ENCODE peak calls at places on chromosome 15, in four cellular contexts. One of them, this sample, is unnamed.

GRCh38 chr15:29677871-29678431 is 144.3 kb downstream of the TJP1 start:
- ATAC-seq in activated naive CD8-positive, alpha-beta T cell treated with anti-CD3 and anti-CD28 coated beads, Interleukin-2, amount 10 ng/mL, durations not matched to agents 7 days and 5 days: no peak
- ATAC-seq in activated T-cell treated with anti-CD3 and anti-CD28 coated beads, Interleukin-2, amount 50 U/mL, for 72 hours: no peak
- ATAC-seq in left cardiac atrium: no peak
- ATAC-seq in this sample: no peak

GRCh38 chr15:99507016-99507731 is 58.6 kb upstream of the MEF2A start:
- ATAC-seq in activated naive CD8-positive, alpha-beta T cell treated with anti-CD3 and anti-CD28 coated beads, Interleukin-2, amount 10 ng/mL, durations not matched to agents 7 days and 5 days: no peak
- ATAC-seq in activated T-cell treated with anti-CD3 and anti-CD28 coated beads, Interleukin-2, amount 50 U/mL, for 72 hours: no peak
- ATAC-seq in left cardiac atrium: peak
- ATAC-seq in this sample: peak

GRCh38 chr15:78415284-78415683 is 22.7 kb upstream of the IREB2 start:
- ATAC-seq in activated naive CD8-positive, alpha-beta T cell treated with anti-CD3 and anti-CD28 coated beads, Interleukin-2, amount 10 ng/mL, durations not matched to agents 7 days and 5 days: no peak
- ATAC-seq in activated T-cell treated with anti-CD3 and anti-CD28 coated beads, Interleukin-2, amount 50 U/mL, for 72 hours: no peak
- ATAC-seq in left cardiac atrium: no peak
- ATAC-seq in this sample: no peak

GRCh38 chr15:45150481-45150880 is 20.7 kb downstream of the DUOX1 start:
- ATAC-seq in activated naive CD8-positive, alpha-beta T cell treated with anti-CD3 and anti-CD28 coated beads, Interleukin-2, amount 10 ng/mL, durations not matched to agents 7 days and 5 days: no peak
- ATAC-seq in activated T-cell treated with anti-CD3 and anti-CD28 coated beads, Interleukin-2, amount 50 U/mL, for 72 hours: no peak
- ATAC-seq in left cardiac atrium: no peak
- ATAC-seq in this sample: no peak

GRCh38 chr15:93001881-93002280 is 87.1 kb downstream of the RGMA start:
- ATAC-seq in activated naive CD8-positive, alpha-beta T cell treated with anti-CD3 and anti-CD28 coated beads, Interleukin-2, amount 10 ng/mL, durations not matched to agents 7 days and 5 days: no peak
- ATAC-seq in activated T-cell treated with anti-CD3 and anti-CD28 coated beads, Interleukin-2, amount 50 U/mL, for 72 hours: no peak
- ATAC-seq in left cardiac atrium: no peak
- ATAC-seq in this sample: no peak

GRCh38 chr15:60859996-60860494 is 369.1 kb downstream of the RORA start:
- ATAC-seq in activated naive CD8-positive, alpha-beta T cell treated with anti-CD3 and anti-CD28 coated beads, Interleukin-2, amount 10 ng/mL, durations not matched to agents 7 days and 5 days: no peak
- ATAC-seq in activated T-cell treated with anti-CD3 and anti-CD28 coated beads, Interleukin-2, amount 50 U/mL, for 72 hours: peak
- ATAC-seq in left cardiac atrium: no peak
- ATAC-seq in this sample: no peak

GRCh38 chr15:78167227-78167888 is 18.2 kb downstream of the IDH3A start:
- ATAC-seq in activated naive CD8-positive, alpha-beta T cell treated with anti-CD3 and anti-CD28 coated beads, Interleukin-2, amount 10 ng/mL, durations not matched to agents 7 days and 5 days: peak
- ATAC-seq in activated T-cell treated with anti-CD3 and anti-CD28 coated beads, Interleukin-2, amount 50 U/mL, for 72 hours: peak
- ATAC-seq in left cardiac atrium: no peak
- ATAC-seq in this sample: no peak

GRCh38 chr15:48537277-48538113 is 108.0 kb downstream of the FBN1 start:
- ATAC-seq in activated naive CD8-positive, alpha-beta T cell treated with anti-CD3 and anti-CD28 coated beads, Interleukin-2, amount 10 ng/mL, durations not matched to agents 7 days and 5 days: no peak
- ATAC-seq in activated T-cell treated with anti-CD3 and anti-CD28 coated beads, Interleukin-2, amount 50 U/mL, for 72 hours: no peak
- ATAC-seq in left cardiac atrium: peak
- ATAC-seq in this sample: peak

GRCh38 chr15:76327191-76328105 is 9.1 kb upstream of the ISL2 start:
- ATAC-seq in activated naive CD8-positive, alpha-beta T cell treated with anti-CD3 and anti-CD28 coated beads, Interleukin-2, amount 10 ng/mL, durations not matched to agents 7 days and 5 days: no peak
- ATAC-seq in activated T-cell treated with anti-CD3 and anti-CD28 coated beads, Interleukin-2, amount 50 U/mL, for 72 hours: no peak
- ATAC-seq in left cardiac atrium: no peak
- ATAC-seq in this sample: no peak

GRCh38 chr15:22956980-22957264 is 23.2 kb downstream of the CYFIP1 start:
- ATAC-seq in activated naive CD8-positive, alpha-beta T cell treated with anti-CD3 and anti-CD28 coated beads, Interleukin-2, amount 10 ng/mL, durations not matched to agents 7 days and 5 days: no peak
- ATAC-seq in activated T-cell treated with anti-CD3 and anti-CD28 coated beads, Interleukin-2, amount 50 U/mL, for 72 hours: no peak
- ATAC-seq in left cardiac atrium: no peak
- ATAC-seq in this sample: peak

GRCh38 chr15:63912061-63912615 is 78.4 kb upstream of the HERC1 start:
- ATAC-seq in activated naive CD8-positive, alpha-beta T cell treated with anti-CD3 and anti-CD28 coated beads, Interleukin-2, amount 10 ng/mL, durations not matched to agents 7 days and 5 days: no peak
- ATAC-seq in activated T-cell treated with anti-CD3 and anti-CD28 coated beads, Interleukin-2, amount 50 U/mL, for 72 hours: no peak
- ATAC-seq in left cardiac atrium: no peak
- ATAC-seq in this sample: no peak

GRCh38 chr15:66997212-66997611 is 68.2 kb upstream of the SMAD3 start:
- ATAC-seq in activated naive CD8-positive, alpha-beta T cell treated with anti-CD3 and anti-CD28 coated beads, Interleukin-2, amount 10 ng/mL, durations not matched to agents 7 days and 5 days: no peak
- ATAC-seq in activated T-cell treated with anti-CD3 and anti-CD28 coated beads, Interleukin-2, amount 50 U/mL, for 72 hours: no peak
- ATAC-seq in left cardiac atrium: no peak
- ATAC-seq in this sample: no peak

GRCh38 chr15:69424001-69424400 is 9.9 kb downstream of the KIF23 start:
- ATAC-seq in activated naive CD8-positive, alpha-beta T cell treated with anti-CD3 and anti-CD28 coated beads, Interleukin-2, amount 10 ng/mL, durations not matched to agents 7 days and 5 days: no peak
- ATAC-seq in activated T-cell treated with anti-CD3 and anti-CD28 coated beads, Interleukin-2, amount 50 U/mL, for 72 hours: no peak
- ATAC-seq in left cardiac atrium: no peak
- ATAC-seq in this sample: no peak

GRCh38 chr15:90364251-90364650 is 12.2 kb downstream of the ZNF774 start:
- ATAC-seq in activated naive CD8-positive, alpha-beta T cell treated with anti-CD3 and anti-CD28 coated beads, Interleukin-2, amount 10 ng/mL, durations not matched to agents 7 days and 5 days: no peak
- ATAC-seq in activated T-cell treated with anti-CD3 and anti-CD28 coated beads, Interleukin-2, amount 50 U/mL, for 72 hours: no peak
- ATAC-seq in left cardiac atrium: no peak
- ATAC-seq in this sample: no peak

GRCh38 chr15:92914768-92915221 is 14.7 kb downstream of the CHD2 start:
- ATAC-seq in activated naive CD8-positive, alpha-beta T cell treated with anti-CD3 and anti-CD28 coated beads, Interleukin-2, amount 10 ng/mL, durations not matched to agents 7 days and 5 days: peak
- ATAC-seq in activated T-cell treated with anti-CD3 and anti-CD28 coated beads, Interleukin-2, amount 50 U/mL, for 72 hours: peak
- ATAC-seq in left cardiac atrium: no peak
- ATAC-seq in this sample: no peak

GRCh38 chr15:26889298-26889898 is 22.5 kb downstream of the GABRA5 start:
- ATAC-seq in activated naive CD8-positive, alpha-beta T cell treated with anti-CD3 and anti-CD28 coated beads, Interleukin-2, amount 10 ng/mL, durations not matched to agents 7 days and 5 days: no peak
- ATAC-seq in activated T-cell treated with anti-CD3 and anti-CD28 coated beads, Interleukin-2, amount 50 U/mL, for 72 hours: no peak
- ATAC-seq in left cardiac atrium: no peak
- ATAC-seq in this sample: no peak

GRCh38 chr15:57057134-57057930 is 138.9 kb downstream of the TCF12 start:
- ATAC-seq in activated naive CD8-positive, alpha-beta T cell treated with anti-CD3 and anti-CD28 coated beads, Interleukin-2, amount 10 ng/mL, durations not matched to agents 7 days and 5 days: no peak
- ATAC-seq in activated T-cell treated with anti-CD3 and anti-CD28 coated beads, Interleukin-2, amount 50 U/mL, for 72 hours: no peak
- ATAC-seq in left cardiac atrium: no peak
- ATAC-seq in this sample: no peak

GRCh38 chr15:47184405-47185221 is 532.7 kb upstream of the SEMA6D start:
- ATAC-seq in activated naive CD8-positive, alpha-beta T cell treated with anti-CD3 and anti-CD28 coated beads, Interleukin-2, amount 10 ng/mL, durations not matched to agents 7 days and 5 days: no peak
- ATAC-seq in activated T-cell treated with anti-CD3 and anti-CD28 coated beads, Interleukin-2, amount 50 U/mL, for 72 hours: peak
- ATAC-seq in left cardiac atrium: peak
- ATAC-seq in this sample: peak

GRCh38 chr15:42547926-42548257 is 701 bp downstream of the LRRC57 start:
- ATAC-seq in activated naive CD8-positive, alpha-beta T cell treated with anti-CD3 and anti-CD28 coated beads, Interleukin-2, amount 10 ng/mL, durations not matched to agents 7 days and 5 days: no peak
- ATAC-seq in activated T-cell treated with anti-CD3 and anti-CD28 coated beads, Interleukin-2, amount 50 U/mL, for 72 hours: no peak
- ATAC-seq in left cardiac atrium: peak
- ATAC-seq in this sample: peak

GRCh38 chr15:55007561-55007960 is 189.2 kb downstream of the RSL24D1 start:
- ATAC-seq in activated naive CD8-positive, alpha-beta T cell treated with anti-CD3 and anti-CD28 coated beads, Interleukin-2, amount 10 ng/mL, durations not matched to agents 7 days and 5 days: no peak
- ATAC-seq in activated T-cell treated with anti-CD3 and anti-CD28 coated beads, Interleukin-2, amount 50 U/mL, for 72 hours: no peak
- ATAC-seq in left cardiac atrium: no peak
- ATAC-seq in this sample: peak

GRCh38 chr15:63288342-63288741 is 10.9 kb downstream of the APH1B start:
- ATAC-seq in activated naive CD8-positive, alpha-beta T cell treated with anti-CD3 and anti-CD28 coated beads, Interleukin-2, amount 10 ng/mL, durations not matched to agents 7 days and 5 days: no peak
- ATAC-seq in activated T-cell treated with anti-CD3 and anti-CD28 coated beads, Interleukin-2, amount 50 U/mL, for 72 hours: no peak
- ATAC-seq in left cardiac atrium: no peak
- ATAC-seq in this sample: no peak

GRCh38 chr15:80856809-80857377 is 77.7 kb downstream of the CEMIP start:
- ATAC-seq in activated naive CD8-positive, alpha-beta T cell treated with anti-CD3 and anti-CD28 coated beads, Interleukin-2, amount 10 ng/mL, durations not matched to agents 7 days and 5 days: peak
- ATAC-seq in activated T-cell treated with anti-CD3 and anti-CD28 coated beads, Interleukin-2, amount 50 U/mL, for 72 hours: no peak
- ATAC-seq in left cardiac atrium: peak
- ATAC-seq in this sample: peak

GRCh38 chr15:100771745-100772144 is 107.9 kb upstream of the ALDH1A3 start:
- ATAC-seq in activated naive CD8-positive, alpha-beta T cell treated with anti-CD3 and anti-CD28 coated beads, Interleukin-2, amount 10 ng/mL, durations not matched to agents 7 days and 5 days: no peak
- ATAC-seq in activated T-cell treated with anti-CD3 and anti-CD28 coated beads, Interleukin-2, amount 50 U/mL, for 72 hours: no peak
- ATAC-seq in left cardiac atrium: no peak
- ATAC-seq in this sample: no peak

GRCh38 chr15:62187910-62188309 is 22.8 kb upstream of the C2CD4B start:
- ATAC-seq in activated naive CD8-positive, alpha-beta T cell treated with anti-CD3 and anti-CD28 coated beads, Interleukin-2, amount 10 ng/mL, durations not matched to agents 7 days and 5 days: no peak
- ATAC-seq in activated T-cell treated with anti-CD3 and anti-CD28 coated beads, Interleukin-2, amount 50 U/mL, for 72 hours: no peak
- ATAC-seq in left cardiac atrium: no peak
- ATAC-seq in this sample: no peak

GRCh38 chr15:85595804-85596536 is 198.8 kb downstream of the KLHL25 start:
- ATAC-seq in activated naive CD8-positive, alpha-beta T cell treated with anti-CD3 and anti-CD28 coated beads, Interleukin-2, amount 10 ng/mL, durations not matched to agents 7 days and 5 days: no peak
- ATAC-seq in activated T-cell treated with anti-CD3 and anti-CD28 coated beads, Interleukin-2, amount 50 U/mL, for 72 hours: peak
- ATAC-seq in left cardiac atrium: no peak
- ATAC-seq in this sample: no peak

GRCh38 chr15:79872358-79873017 is 24.3 kb downstream of the MTHFS start:
- ATAC-seq in activated naive CD8-positive, alpha-beta T cell treated with anti-CD3 and anti-CD28 coated beads, Interleukin-2, amount 10 ng/mL, durations not matched to agents 7 days and 5 days: peak
- ATAC-seq in activated T-cell treated with anti-CD3 and anti-CD28 coated beads, Interleukin-2, amount 50 U/mL, for 72 hours: peak
- ATAC-seq in left cardiac atrium: no peak
- ATAC-seq in this sample: no peak

GRCh38 chr15:44450172-44450571 is 22.7 kb downstream of the CTDSPL2 start:
- ATAC-seq in activated naive CD8-positive, alpha-beta T cell treated with anti-CD3 and anti-CD28 coated beads, Interleukin-2, amount 10 ng/mL, durations not matched to agents 7 days and 5 days: no peak
- ATAC-seq in activated T-cell treated with anti-CD3 and anti-CD28 coated beads, Interleukin-2, amount 50 U/mL, for 72 hours: no peak
- ATAC-seq in left cardiac atrium: no peak
- ATAC-seq in this sample: no peak

GRCh38 chr15:88904808-88905327 is 8.3 kb downstream of the MFGE8 start:
- ATAC-seq in activated naive CD8-positive, alpha-beta T cell treated with anti-CD3 and anti-CD28 coated beads, Interleukin-2, amount 10 ng/mL, durations not matched to agents 7 days and 5 days: no peak
- ATAC-seq in activated T-cell treated with anti-CD3 and anti-CD28 coated beads, Interleukin-2, amount 50 U/mL, for 72 hours: no peak
- ATAC-seq in left cardiac atrium: peak
- ATAC-seq in this sample: peak

GRCh38 chr15:35673093-35673573 is 127.2 kb upstream of the DPH6 start:
- ATAC-seq in activated naive CD8-positive, alpha-beta T cell treated with anti-CD3 and anti-CD28 coated beads, Interleukin-2, amount 10 ng/mL, durations not matched to agents 7 days and 5 days: peak
- ATAC-seq in activated T-cell treated with anti-CD3 and anti-CD28 coated beads, Interleukin-2, amount 50 U/mL, for 72 hours: peak
- ATAC-seq in left cardiac atrium: peak
- ATAC-seq in this sample: peak

GRCh38 chr15:46676233-46677206 is 1040.8 kb upstream of the SEMA6D start:
- ATAC-seq in activated naive CD8-positive, alpha-beta T cell treated with anti-CD3 and anti-CD28 coated beads, Interleukin-2, amount 10 ng/mL, durations not matched to agents 7 days and 5 days: no peak
- ATAC-seq in activated T-cell treated with anti-CD3 and anti-CD28 coated beads, Interleukin-2, amount 50 U/mL, for 72 hours: no peak
- ATAC-seq in left cardiac atrium: no peak
- ATAC-seq in this sample: no peak

GRCh38 chr15:77044228-77045042 is 26.5 kb downstream of the TSPAN3 start:
- ATAC-seq in activated naive CD8-positive, alpha-beta T cell treated with anti-CD3 and anti-CD28 coated beads, Interleukin-2, amount 10 ng/mL, durations not matched to agents 7 days and 5 days: no peak
- ATAC-seq in activated T-cell treated with anti-CD3 and anti-CD28 coated beads, Interleukin-2, amount 50 U/mL, for 72 hours: peak
- ATAC-seq in left cardiac atrium: peak
- ATAC-seq in this sample: peak

GRCh38 chr15:87609474-87609873 is 647.1 kb downstream of the NTRK3 start:
- ATAC-seq in activated naive CD8-positive, alpha-beta T cell treated with anti-CD3 and anti-CD28 coated beads, Interleukin-2, amount 10 ng/mL, durations not matched to agents 7 days and 5 days: no peak
- ATAC-seq in activated T-cell treated with anti-CD3 and anti-CD28 coated beads, Interleukin-2, amount 50 U/mL, for 72 hours: no peak
- ATAC-seq in left cardiac atrium: peak
- ATAC-seq in this sample: peak

GRCh38 chr15:85302271-85302670 is 78.1 kb upstream of the AKAP13 start:
- ATAC-seq in activated naive CD8-positive, alpha-beta T cell treated with anti-CD3 and anti-CD28 coated beads, Interleukin-2, amount 10 ng/mL, durations not matched to agents 7 days and 5 days: no peak
- ATAC-seq in activated T-cell treated with anti-CD3 and anti-CD28 coated beads, Interleukin-2, amount 50 U/mL, for 72 hours: no peak
- ATAC-seq in left cardiac atrium: no peak
- ATAC-seq in this sample: no peak

GRCh38 chr15:75924576-75924975 is 20.9 kb downstream of the FBXO22 start:
- ATAC-seq in activated naive CD8-positive, alpha-beta T cell treated with anti-CD3 and anti-CD28 coated beads, Interleukin-2, amount 10 ng/mL, durations not matched to agents 7 days and 5 days: no peak
- ATAC-seq in activated T-cell treated with anti-CD3 and anti-CD28 coated beads, Interleukin-2, amount 50 U/mL, for 72 hours: no peak
- ATAC-seq in left cardiac atrium: no peak
- ATAC-seq in this sample: no peak

GRCh38 chr15:48751595-48751994 is 59.3 kb downstream of the CEP152 start:
- ATAC-seq in activated naive CD8-positive, alpha-beta T cell treated with anti-CD3 and anti-CD28 coated beads, Interleukin-2, amount 10 ng/mL, durations not matched to agents 7 days and 5 days: no peak
- ATAC-seq in activated T-cell treated with anti-CD3 and anti-CD28 coated beads, Interleukin-2, amount 50 U/mL, for 72 hours: no peak
- ATAC-seq in left cardiac atrium: no peak
- ATAC-seq in this sample: no peak

GRCh38 chr15:99104788-99105515 is at the start of gene SYNM:
- ATAC-seq in activated naive CD8-positive, alpha-beta T cell treated with anti-CD3 and anti-CD28 coated beads, Interleukin-2, amount 10 ng/mL, durations not matched to agents 7 days and 5 days: peak
- ATAC-seq in activated T-cell treated with anti-CD3 and anti-CD28 coated beads, Interleukin-2, amount 50 U/mL, for 72 hours: peak
- ATAC-seq in left cardiac atrium: peak
- ATAC-seq in this sample: peak

GRCh38 chr15:36370735-36371115 is 208.7 kb upstream of the CDIN1 start:
- ATAC-seq in activated naive CD8-positive, alpha-beta T cell treated with anti-CD3 and anti-CD28 coated beads, Interleukin-2, amount 10 ng/mL, durations not matched to agents 7 days and 5 days: no peak
- ATAC-seq in activated T-cell treated with anti-CD3 and anti-CD28 coated beads, Interleukin-2, amount 50 U/mL, for 72 hours: no peak
- ATAC-seq in left cardiac atrium: no peak
- ATAC-seq in this sample: no peak

GRCh38 chr15:89898628-89899302 is 5.0 kb upstream of the AP3S2 start:
- ATAC-seq in activated naive CD8-positive, alpha-beta T cell treated with anti-CD3 and anti-CD28 coated beads, Interleukin-2, amount 10 ng/mL, durations not matched to agents 7 days and 5 days: peak
- ATAC-seq in activated T-cell treated with anti-CD3 and anti-CD28 coated beads, Interleukin-2, amount 50 U/mL, for 72 hours: no peak
- ATAC-seq in left cardiac atrium: no peak
- ATAC-seq in this sample: no peak

GRCh38 chr15:51195459-51195858 is 100.8 kb upstream of the TNFAIP8L3 start:
- ATAC-seq in activated naive CD8-positive, alpha-beta T cell treated with anti-CD3 and anti-CD28 coated beads, Interleukin-2, amount 10 ng/mL, durations not matched to agents 7 days and 5 days: no peak
- ATAC-seq in activated T-cell treated with anti-CD3 and anti-CD28 coated beads, Interleukin-2, amount 50 U/mL, for 72 hours: no peak
- ATAC-seq in left cardiac atrium: peak
- ATAC-seq in this sample: no peak

This sample was measured in gastroesophageal sphincter.